ENCODE peak calls at places on chromosomes 13 and 19, in four cellular contexts. N is fibroblast of lung, A is esophagus squamous epithelium, P is WERI-Rb-1. L is an unnamed sample.
A peak's percentile ranks its signal among the peaks of the same experiment; 100 is the strongest.

GRCh38 chr19:52527954-52528326 is 472 bp downstream of the ZNF808 start:
- DNase-seq in P (peak; percentile 12), N (peak; percentile 2), A (no peak), L (no peak)

GRCh38 chr13:64675256-64675892 is 2554.8 kb downstream of the PCDH9 start:
- DNase-seq in N (peak; percentile 71), P (no peak), A (no peak), L (no peak)

GRCh38 chr19:18225702-18226468 is at the start of gene PDE4C:
- DNase-seq in A (no peak), P (no peak), N (no peak), L (no peak)

GRCh38 chr19:5261151-5261890 is 79.3 kb downstream of the PTPRS start:
- DNase-seq in P (no peak), A (no peak), N (no peak), L (no peak)

GRCh38 chr13:91280806-91281205 is 66.7 kb upstream of the MIR17HG start:
- DNase-seq in A (no peak), P (no peak), N (no peak), L (no peak)

GRCh38 chr19:54576411-54576976 is 2.9 kb downstream of the LILRA2 start:
- DNase-seq in N (no peak), P (no peak), A (no peak), L (no peak)

GRCh38 chr13:45928843-45929242 is 77.3 kb upstream of the SIAH3 start:
- DNase-seq in N (peak; percentile 16), A (no peak), P (no peak), L (no peak)

GRCh38 chr19:18208098-18208951 is 4.5 kb upstream of the RAB3A start:
- DNase-seq in A (no peak), P (peak; percentile 66), N (peak; percentile 67), L (no peak)

GRCh38 chr19:50639121-50640112 is at the start of gene SYT3:
- DNase-seq in P (peak; percentile 83), N (peak; percentile 11), A (no peak), L (no peak)

GRCh38 chr19:33863436-33863835 is 66.8 kb downstream of the KCTD15 start:
- DNase-seq in N (no peak), P (no peak), A (no peak), L (no peak)
- H3K27ac ChIP-seq in N (no peak overlapping the region), P (no peak overlapping the region), A (no peak overlapping the region), L (no peak overlapping the region)

GRCh38 chr19:38678217-38678890 is 30.9 kb downstream of the ACTN4 start:
- DNase-seq in N (no peak), P (no peak), A (no peak), L (no peak)
- H3K27ac ChIP-seq in N (no peak overlapping the region), P (no peak overlapping the region), A (peak overlapping the region; percentile 89), L (peak overlapping the region; percentile 99)

GRCh38 chr19:16098821-16099220 is 12.9 kb upstream of the RAB8A start:
- DNase-seq in N (no peak), A (no peak), P (no peak), L (no peak)
- H3K27ac ChIP-seq in N (no peak overlapping the region), A (no peak overlapping the region), P (no peak overlapping the region), L (no peak overlapping the region)

DNA sequence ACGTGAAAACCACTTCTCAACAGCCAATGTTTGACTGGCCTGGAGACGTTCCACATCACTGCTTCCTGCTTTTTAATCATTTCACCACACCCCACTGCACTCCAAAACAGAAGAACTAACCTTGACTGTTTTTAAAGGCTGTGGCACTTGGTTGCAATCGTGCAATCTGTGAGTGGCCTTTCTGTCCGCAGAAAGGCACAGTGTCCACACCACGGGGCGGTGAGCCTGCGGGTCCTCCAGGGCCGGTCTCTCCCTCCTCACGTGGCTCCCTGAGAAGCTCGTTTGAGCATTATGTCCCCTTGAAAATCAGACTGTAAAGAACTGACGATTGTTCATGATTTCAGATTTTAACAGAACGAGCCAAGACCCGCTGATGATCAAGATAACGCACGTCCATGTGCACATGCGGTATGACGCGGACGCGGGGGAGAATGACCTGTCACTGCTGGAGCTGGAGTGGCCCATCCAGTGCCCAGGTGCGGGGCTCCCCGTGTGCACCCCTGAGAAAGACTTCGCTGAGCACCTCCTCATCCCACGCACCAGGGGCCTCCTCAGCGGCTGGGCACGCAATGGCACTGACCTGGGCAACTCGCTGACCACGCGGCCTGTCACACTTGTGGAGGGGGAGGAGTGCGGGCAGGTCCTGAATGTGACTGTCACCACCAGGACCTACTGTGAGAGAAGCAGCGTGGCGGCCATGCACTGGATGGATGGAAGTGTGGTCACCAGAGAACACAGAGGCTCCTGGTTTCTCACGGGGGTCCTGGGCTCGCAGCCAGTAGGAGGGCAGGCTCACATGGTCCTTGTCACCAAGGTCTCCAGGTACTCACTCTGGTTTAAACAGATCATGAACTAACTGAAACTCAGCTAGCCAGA is 13.0 kb downstream of the PROZ start:
- DNase-seq in N (no peak), P (no peak), A (no peak), L (no peak)
- H3K27ac ChIP-seq in N (no peak overlapping the region), P (no peak overlapping the region), A (no peak overlapping the region), L (no peak overlapping the region)

GRCh38 chr19:42435316-42435715 is 7.4 kb downstream of the CXCL17 start:
- DNase-seq in A (no peak), P (no peak), N (no peak), L (no peak)

GRCh38 chr19:42428676-42429075 is 1.5 kb upstream of the LIPE start:
- DNase-seq in A (no peak), P (no peak), N (no peak), L (no peak)

GRCh38 chr19:42431486-42431885 is 4.3 kb upstream of the LIPE start:
- DNase-seq in A (no peak), N (no peak), P (no peak), L (no peak)

GRCh38 chr19:42436006-42436405 is 6.7 kb downstream of the CXCL17 start:
- DNase-seq in N (no peak), A (no peak), P (no peak), L (no peak)

GRCh38 chr19:42433503-42434260 is 6.5 kb upstream of the LIPE start:
- DNase-seq in N (no peak), A (no peak), P (peak; percentile 74), L (no peak)
- H3K27ac ChIP-seq in N (no peak overlapping the region), A (peak overlapping the region; percentile 60), P (no peak overlapping the region), L (no peak overlapping the region)

GRCh38 chr13:26784704-26785639 is 24.4 kb upstream of the GPR12 start:
- DNase-seq in N (no peak), A (no peak), P (no peak), L (no peak)
- H3K27ac ChIP-seq in N (no peak overlapping the region), A (no peak overlapping the region), P (no peak overlapping the region), L (no peak overlapping the region)

GRCh38 chr13:41004875-41005693 is 14.0 kb downstream of the ELF1 start:
- DNase-seq in A (no peak), N (no peak), P (no peak), L (no peak)

GRCh38 chr13:41006951-41007350 is 12.2 kb downstream of the ELF1 start:
- DNase-seq in P (no peak), N (no peak), A (no peak), L (no peak)

GRCh38 chr13:41007359-41008118 is 11.6 kb downstream of the ELF1 start:
- DNase-seq in N (peak; percentile 16), P (no peak), A (no peak), L (no peak)

GRCh38 chr13:41006296-41006695 is 12.8 kb downstream of the ELF1 start:
- DNase-seq in N (no peak), P (no peak), A (no peak), L (no peak)

GRCh38 chr13:41005709-41006108 is 13.4 kb downstream of the ELF1 start:
- DNase-seq in A (no peak), N (no peak), P (no peak), L (no peak)
- H3K27ac ChIP-seq in A (peak overlapping the region; percentile 11), N (no peak overlapping the region), P (no peak overlapping the region), L (no peak overlapping the region)

GRCh38 chr19:43441736-43442135 is 23.7 kb downstream of the LYPD3 start:
- DNase-seq in P (no peak), A (no peak), N (no peak), L (no peak)

GRCh38 chr19:43437712-43438111 is 23.0 kb downstream of the TEX101 start:
- DNase-seq in N (no peak), A (no peak), P (no peak), L (no peak)

GRCh38 chr19:43435775-43436174 is 21.1 kb downstream of the TEX101 start:
- DNase-seq in N (no peak), A (no peak), P (no peak), L (no peak)

GRCh38 chr19:43439183-43440063 is 24.7 kb downstream of the TEX101 start:
- DNase-seq in N (peak; percentile 19), A (no peak), P (no peak), L (no peak)

DNA sequence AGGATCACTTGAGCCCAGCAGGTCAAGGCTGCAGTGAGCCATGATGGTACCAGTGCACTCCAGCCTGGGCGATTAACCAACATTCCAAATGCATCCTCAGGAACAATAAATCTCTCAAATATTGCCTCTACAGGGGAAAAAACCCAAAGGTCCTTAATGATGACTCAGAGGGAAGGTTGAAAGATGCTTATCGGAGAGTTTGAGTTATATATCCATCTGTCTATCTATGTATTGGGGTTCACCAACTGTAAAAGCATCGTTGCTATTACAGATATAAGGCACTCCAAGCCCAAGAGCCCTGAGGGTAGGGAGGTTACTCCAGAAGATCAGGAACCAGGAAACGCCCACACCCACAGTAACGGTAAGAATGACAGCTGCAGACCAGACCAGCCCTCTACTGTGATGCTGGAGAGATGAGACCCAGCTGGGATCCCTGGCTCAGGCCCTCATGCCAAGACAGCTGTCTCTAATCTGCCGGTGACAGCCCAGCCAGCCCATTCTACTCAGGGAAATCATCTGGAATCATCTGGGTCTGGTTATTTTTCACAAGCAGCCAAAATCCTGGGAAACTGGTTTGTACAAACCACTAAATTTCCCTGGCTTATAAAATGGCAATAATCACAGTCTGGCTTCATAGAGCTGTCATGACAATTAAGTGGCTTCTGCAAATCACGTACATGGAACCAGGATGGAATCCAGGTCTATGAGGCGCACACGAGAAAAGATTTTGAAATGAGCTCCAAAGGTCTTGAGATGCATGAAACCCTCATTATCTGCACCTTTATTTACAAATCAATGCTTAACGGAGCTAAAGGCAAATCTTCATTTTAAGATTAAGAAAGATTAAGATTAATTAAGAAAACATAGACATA is 23.8 kb downstream of the TEX101 start:
- DNase-seq in A (no peak), P (no peak), N (peak; percentile 53), L (no peak)
- H3K27ac ChIP-seq in A (peak overlapping the region; percentile 61), P (no peak overlapping the region), N (peak overlapping the region; percentile 1), L (no peak overlapping the region)

L was measured in thoracic aorta.